ENCODE peak calls at places on chromosome 6, in five cellular contexts. Q is activated naive CD4-positive, alpha-beta T cell treated with Interleukin-2 at 50 U/mL for 16 hours; U is CD8-positive, alpha-beta memory T cell; J is fibroblast of mammary gland; X is T-cell. G is an unnamed sample.

GRCh38 chr6:90284745-90285481 is 11.7 kb downstream of the BACH2 start:
- DNase-seq in Q (peak), U (peak), J (peak), X (no peak), G (no peak)

GRCh38 chr6:144104898-144105487 is 9.6 kb upstream of the SF3B5 start:
- DNase-seq in Q (no peak), U (peak), J (peak), X (peak), G (peak)

GRCh38 chr6:18423426-18423825 is 36.3 kb downstream of the RNF144B start:
- DNase-seq in Q (no peak), U (no peak), J (no peak), X (no peak), G (no peak)

GRCh38 chr6:26240157-26240980 is 124.6 kb upstream of the BTN3A2 start:
- DNase-seq in Q (peak), U (peak), J (peak), X (peak), G (peak)

GRCh38 chr6:158040804-158041347 is 59.2 kb downstream of the SYNJ2 start:
- DNase-seq in Q (no peak), U (no peak), J (peak), X (no peak), G (no peak)

GRCh38 chr6:35727206-35727934 is 9.5 kb upstream of the ARMC12 start:
- DNase-seq in Q (no peak), U (no peak), J (peak), X (no peak), G (no peak)

GRCh38 chr6:31568537-31568961 is 3.5 kb upstream of the LTA start:
- DNase-seq in Q (peak), U (peak), J (no peak), X (peak), G (peak)

GRCh38 chr6:151485616-151486015 is 8.2 kb upstream of the CCDC170 start:
- DNase-seq in Q (no peak), U (no peak), J (peak), X (no peak), G (no peak)

GRCh38 chr6:62775427-62776022 is 435.7 kb upstream of the FKBP1C start:
- DNase-seq in Q (no peak), U (no peak), J (peak), X (no peak), G (no peak)

GRCh38 chr6:52152692-52153091 is 33.5 kb upstream of the IL17A start:
- DNase-seq in Q (no peak), U (no peak), J (no peak), X (no peak), G (no peak)

GRCh38 chr6:89566930-89567634 is 71.5 kb downstream of the LYRM2 start:
- DNase-seq in Q (no peak), U (no peak), J (no peak), X (no peak), G (no peak)

GRCh38 chr6:157110620-157111019 is 212.7 kb downstream of the TMEM242 start:
- DNase-seq in Q (no peak), U (no peak), J (peak), X (no peak), G (no peak)

GRCh38 chr6:78525961-78526360 is 341.4 kb upstream of the IRAK1BP1 start:
- DNase-seq in Q (no peak), U (no peak), J (no peak), X (no peak), G (no peak)

GRCh38 chr6:170296746-170297576 is 6.1 kb upstream of the DLL1 start:
- DNase-seq in Q (no peak), U (no peak), J (no peak), X (no peak), G (no peak)

GRCh38 chr6:16831136-16831535 is 69.9 kb upstream of the ATXN1 start:
- DNase-seq in Q (no peak), U (no peak), J (no peak), X (no peak), G (no peak)

GRCh38 chr6:125640441-125641150 is 108.8 kb upstream of the HEY2 start:
- DNase-seq in Q (no peak), U (no peak), J (no peak), X (no peak), G (no peak)

GRCh38 chr6:82013561-82014275 is 233.8 kb downstream of the IBTK start:
- DNase-seq in Q (no peak), U (no peak), J (peak), X (no peak), G (no peak)

GRCh38 chr6:135182993-135183531 is 2.0 kb downstream of the MYB start:
- DNase-seq in Q (peak), U (peak), J (no peak), X (peak), G (peak)

GRCh38 chr6:111804627-111805235 is 68.5 kb downstream of the FYN start:
- DNase-seq in Q (peak), U (peak), J (peak), X (peak), G (peak)

G was measured in CD8-positive, alpha-beta T cell.